ENCODE peak calls at places on chromosome 15, in eight cellular contexts. I is choroid plexus epithelial cell, P is GM12865, G is PC-3, A is nephron progenitor cell, S is lower lobe of right lung, Q is GM13976, E is MCF 10A. M is an unnamed sample.

GRCh38 chr15:34810455-34811146 is 15.3 kb upstream of the ACTC1 start:
- DNase-seq in I (peak; percentile 91), P (no peak), G (peak; percentile 64), A (no peak), S (no peak), Q (no peak), E (peak; percentile 86), M (no peak)

GRCh38 chr15:101239724-101240136 is 12.1 kb downstream of the CHSY1 start:
- DNase-seq in I (no peak), P (no peak), G (no peak), A (no peak), S (no peak), Q (no peak), E (no peak), M (no peak)

GRCh38 chr15:74179983-74180688 is 6.6 kb downstream of the ISLR start:
- DNase-seq in I (peak; percentile 83), P (no peak), G (peak; percentile 75), A (no peak), S (peak; percentile 32), Q (no peak), E (peak; percentile 83), M (no peak)

GRCh38 chr15:74227968-74228722 is 8.0 kb upstream of the CCDC33 start:
- DNase-seq in I (peak; percentile 43), P (no peak), G (no peak), A (no peak), S (no peak), Q (no peak), E (no peak), M (no peak)

GRCh38 chr15:92908369-92909057 is 8.4 kb downstream of the CHD2 start:
- DNase-seq in I (no peak), P (no peak), G (no peak), A (no peak), S (no peak), Q (no peak), E (no peak), M (no peak)

GRCh38 chr15:82040395-82040794 is 5.4 kb downstream of the MEX3B start:
- DNase-seq in I (no peak), P (no peak), G (no peak), A (no peak), S (no peak), Q (no peak), E (no peak), M (no peak)

GRCh38 chr15:29859981-29860745 is 37.9 kb upstream of the TJP1 start:
- DNase-seq in I (peak; percentile 68), P (no peak), G (peak; percentile 78), A (no peak), S (no peak), Q (no peak), E (peak; percentile 39), M (no peak)

GRCh38 chr15:86629957-86630356 is 550.3 kb downstream of the AGBL1 start:
- DNase-seq in I (no peak), P (no peak), G (peak; percentile 49), A (no peak), S (no peak), Q (no peak), E (no peak), M (no peak)

GRCh38 chr15:59841036-59841435 is 151.9 kb upstream of the BNIP2 start:
- DNase-seq in I (no peak), P (no peak), G (no peak), A (no peak), S (no peak), Q (no peak), E (no peak), M (no peak)

GRCh38 chr15:75672111-75672602 is 24.4 kb downstream of the SNX33 start:
- DNase-seq in I (no peak), P (no peak), G (no peak), A (no peak), S (no peak), Q (no peak), E (no peak), M (no peak)

GRCh38 chr15:51401872-51402517 is 60.5 kb downstream of the GLDN start:
- DNase-seq in I (peak; percentile 65), P (peak; percentile 30), G (peak; percentile 54), A (peak; percentile 62), S (peak; percentile 67), Q (peak; percentile 55), E (peak; percentile 52), M (no peak)

GRCh38 chr15:75153084-75153483 is 48.6 kb upstream of the C15orf39 start:
- DNase-seq in I (peak; percentile 64), P (peak; percentile 87), G (peak; percentile 55), A (no peak), S (no peak), Q (peak; percentile 65), E (peak; percentile 37), M (peak; percentile 15)

GRCh38 chr15:63407612-63408011 is 26.0 kb upstream of the CA12 start:
- DNase-seq in I (no peak), P (no peak), G (peak; percentile 33), A (no peak), S (no peak), Q (no peak), E (no peak), M (no peak)

GRCh38 chr15:55990986-55991385 is 2.4 kb downstream of the NEDD4 start:
- DNase-seq in I (no peak), P (no peak), G (no peak), A (no peak), S (no peak), Q (no peak), E (no peak), M (no peak)

GRCh38 chr15:55993111-55993803 is at the start of gene NEDD4:
- DNase-seq in I (peak; percentile 85), P (peak; percentile 88), G (peak; percentile 81), A (peak; percentile 86), S (peak; percentile 90), Q (peak; percentile 90), E (peak; percentile 90), M (peak; percentile 87)

GRCh38 chr15:55992769-55993110 is 672 bp downstream of the NEDD4 start:
- DNase-seq in I (peak; percentile 73), P (no peak), G (no peak), A (no peak), S (no peak), Q (no peak), E (no peak), M (peak; percentile 4)

GRCh38 chr15:55991841-55992768 is 1.3 kb downstream of the NEDD4 start:
- DNase-seq in I (no peak), P (no peak), G (no peak), A (no peak), S (no peak), Q (no peak), E (no peak), M (peak; percentile 4)

DNA sequence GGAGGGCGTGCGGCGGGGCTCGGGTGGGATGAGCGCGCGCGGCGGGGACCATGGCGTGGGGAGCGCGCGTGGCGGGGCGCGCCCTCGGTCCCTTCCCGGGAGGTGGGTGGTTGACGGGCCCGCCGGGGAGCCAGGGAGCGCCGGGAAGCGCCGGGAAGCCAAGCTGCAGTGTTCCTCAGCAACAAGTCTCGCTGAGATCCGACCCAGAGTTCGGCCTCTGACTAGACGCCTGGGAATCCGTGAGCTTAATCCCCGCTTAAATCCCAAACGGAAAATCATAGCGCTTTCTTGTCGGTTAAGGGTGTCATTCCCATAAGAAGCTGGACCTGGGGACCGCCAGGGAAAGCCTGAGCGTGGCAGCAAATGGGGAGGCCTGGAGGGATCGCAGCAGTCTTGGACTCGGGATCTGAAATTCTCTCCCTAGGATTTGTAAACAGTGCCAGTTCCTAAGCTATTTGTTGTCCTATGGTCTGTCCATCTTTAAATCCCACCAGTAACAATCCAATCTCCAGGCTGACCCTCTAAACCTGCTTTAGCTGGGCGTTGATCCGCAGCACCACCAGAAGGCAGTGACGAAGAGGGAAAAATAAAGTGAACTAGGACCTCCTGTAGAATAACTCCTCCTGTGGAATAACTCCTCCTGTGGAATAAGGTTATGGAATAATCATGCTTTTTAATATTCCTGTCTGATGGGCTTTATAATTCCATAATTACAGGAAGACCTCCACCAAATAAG is 560 bp upstream of the NEDD4 start:
- DNase-seq in I (peak; percentile 64), P (no peak), G (peak; percentile 41), A (no peak), S (no peak), Q (peak; percentile 34), E (peak; percentile 57), M (no peak)
- TF ChIP-seq CTCF in I (peak; percentile 44), P (no peak), G (peak; percentile 37), A (no peak), S (no peak), Q (no peak), E (no peak), M (no peak)

DNA sequence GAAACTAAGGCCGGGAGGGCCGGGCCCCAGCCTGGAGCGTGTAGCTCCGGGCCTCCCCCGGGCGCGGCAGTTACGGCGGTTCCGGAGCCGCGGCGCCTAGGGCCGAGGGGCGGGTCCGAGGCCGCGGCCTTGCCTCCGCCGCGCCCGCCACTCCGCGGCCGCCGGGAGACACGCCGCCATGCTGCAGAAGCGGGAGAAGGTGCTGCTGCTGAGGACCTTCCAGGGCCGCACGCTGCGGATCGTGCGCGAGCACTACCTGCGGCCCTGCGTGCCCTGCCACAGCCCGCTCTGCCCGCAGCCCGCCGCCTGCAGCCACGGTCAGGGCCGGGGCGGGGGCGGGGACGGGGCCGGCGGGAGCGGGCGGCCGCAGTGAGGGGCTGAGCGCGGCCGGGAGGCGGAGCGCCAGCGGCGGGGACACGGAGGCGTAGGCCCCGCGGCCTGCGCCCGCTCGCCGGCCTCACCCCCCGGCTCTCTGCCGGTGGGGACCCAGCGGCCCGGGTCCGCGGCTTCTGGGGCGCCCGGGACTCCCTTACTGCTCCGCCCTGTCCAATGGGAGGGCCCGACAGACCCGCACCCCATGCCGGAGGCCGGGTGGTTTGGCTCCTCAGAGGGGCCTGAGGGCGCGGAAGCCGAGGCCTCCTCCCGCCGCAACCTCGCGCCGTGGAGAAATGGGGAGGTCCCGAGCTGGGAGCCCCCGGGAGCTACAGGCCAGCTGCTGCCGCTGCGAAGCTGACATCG is at the start of gene DIS3L:
- DNase-seq in I (peak; percentile 48), P (peak; percentile 83), G (peak; percentile 59), A (peak; percentile 72), S (peak; percentile 76), Q (peak; percentile 88), E (peak; percentile 70), M (peak; percentile 87)
- TF ChIP-seq CTCF in I (no peak), P (no peak), G (no peak), A (no peak), S (no peak), Q (no peak), E (no peak), M (no peak)

DNA sequence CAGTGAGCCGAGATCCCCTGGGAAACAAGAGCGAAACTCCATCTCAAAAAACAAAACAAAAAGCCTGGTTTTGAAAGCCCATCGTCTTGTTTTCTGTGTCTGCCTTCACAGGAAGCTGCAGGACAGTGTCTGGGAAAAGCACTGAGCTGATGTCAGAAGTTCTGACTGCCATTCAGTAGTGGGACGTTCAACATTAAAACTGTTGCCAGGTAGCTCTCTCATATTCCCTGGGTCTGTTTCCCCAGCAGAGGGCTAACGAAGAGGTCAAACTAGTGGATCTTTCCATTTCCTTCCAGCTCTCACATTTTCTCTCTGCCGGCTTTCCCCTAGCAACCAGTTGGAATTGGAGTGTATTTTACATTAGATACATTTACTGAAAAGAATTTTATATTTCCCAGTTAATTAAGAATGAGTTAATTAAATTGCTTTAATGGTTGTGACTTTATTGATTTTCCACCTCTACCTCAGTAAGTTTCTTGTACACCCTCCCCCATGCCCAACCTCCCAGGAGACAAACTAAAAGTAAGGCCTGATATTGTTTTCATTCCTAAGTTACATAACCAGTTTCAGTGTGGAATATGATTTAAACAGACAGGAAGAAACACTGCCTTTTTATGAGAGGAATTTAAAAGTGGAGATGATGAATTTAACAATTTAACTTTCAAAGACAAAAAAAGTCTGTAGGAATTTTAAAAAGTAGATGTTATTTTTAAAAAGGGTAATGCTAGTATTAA is 29.9 kb downstream of the RCN2 start:
- DNase-seq in I (peak; percentile 50), P (no peak), G (no peak), A (no peak), S (no peak), Q (no peak), E (no peak), M (no peak)
- TF ChIP-seq CTCF in I (peak; percentile 7), P (no peak), G (no peak), A (no peak), S (no peak), Q (no peak), E (no peak), M (no peak)

GRCh38 chr15:83983634-83984458 is 251.7 kb upstream of the GOLGA6L4 start:
- DNase-seq in I (peak; percentile 30), P (peak; percentile 70), G (no peak), A (no peak), S (no peak), Q (peak; percentile 62), E (no peak), M (peak; percentile 43)
- TF ChIP-seq CTCF in I (no peak), P (no peak), G (no peak), A (no peak), S (no peak), Q (no peak), E (no peak), M (no peak)